ENCODE peak calls at places on chromosomes 16 and 17, in nine cellular contexts. L is uterus, A is foreskin fibroblast, E is Calu3, Q is neural crest cell, C is cardiac fibroblast, O is mesothelial cell of epicardium, X is gastrocnemius medialis, H is IMR-90. Z is an unnamed sample.
A peak's percentile ranks its signal among the peaks of the same experiment; 100 is the strongest.

GRCh38 chr17:74305865-74306654 is 20.0 kb upstream of the KIF19 start:
- DNase-seq in H (no peak), E (no peak), C (no peak), L (no peak), X (no peak), O (no peak), Q (no peak), A (no peak), Z (no peak)

GRCh38 chr16:22270525-22270924 is 26.7 kb upstream of the POLR3E start:
- DNase-seq in A (no peak), L (no peak), E (no peak), X (no peak), O (no peak), C (no peak), Q (no peak), H (no peak), Z (no peak)

GRCh38 chr17:80527016-80527645 is 17.5 kb upstream of the RPTOR start:
- DNase-seq in X (no peak), A (no peak), C (no peak), O (no peak), Q (no peak), L (no peak), E (no peak), H (peak; percentile 62), Z (no peak)

GRCh38 chr17:19574956-19575355 is 41.3 kb downstream of the SLC47A1 start:
- DNase-seq in Q (no peak), H (no peak), A (no peak), L (no peak), C (no peak), X (no peak), E (no peak), O (no peak), Z (no peak)

GRCh38 chr17:13337864-13338371 is 263.8 kb downstream of the HS3ST3A1 start:
- DNase-seq in A (peak; percentile 60), L (no peak), O (no peak), X (no peak), H (peak; percentile 78), C (peak; percentile 78), Q (peak; percentile 36), E (peak; percentile 1), Z (peak; percentile 35)

GRCh38 chr17:59872351-59872750 is 20.4 kb downstream of the TUBD1 start:
- DNase-seq in E (no peak), A (no peak), O (no peak), H (no peak), X (no peak), Q (no peak), C (no peak), L (no peak), Z (no peak)

GRCh38 chr17:52147872-52148271 is 10.6 kb downstream of the CA10 start:
- DNase-seq in O (no peak), E (no peak), H (no peak), C (no peak), X (no peak), A (no peak), Q (no peak), L (no peak), Z (no peak)

GRCh38 chr16:4344659-4345438 is 6.3 kb downstream of the PAM16 start:
- DNase-seq in E (no peak), O (no peak), Q (no peak), H (peak; percentile 10), C (peak; percentile 22), L (no peak), A (no peak), X (no peak), Z (peak; percentile 72)

GRCh38 chr17:64252831-64253230 is 10.2 kb downstream of the TEX2 start:
- DNase-seq in L (no peak), H (peak; percentile 30), A (no peak), O (no peak), Q (no peak), C (no peak), X (no peak), E (no peak), Z (peak; percentile 18)

GRCh38 chr17:19718613-19719364 is 2.4 kb upstream of the SLC47A2 start:
- DNase-seq in A (no peak), O (no peak), Q (no peak), E (no peak), C (no peak), X (no peak), H (no peak), L (no peak), Z (no peak)

GRCh38 chr17:63631626-63632025 is 9.4 kb downstream of the MAP3K3 start:
- DNase-seq in Q (no peak), L (no peak), A (no peak), H (no peak), O (no peak), X (no peak), E (no peak), C (no peak), Z (no peak)

GRCh38 chr16:83826146-83826913 is 18.6 kb downstream of the HSBP1 start:
- DNase-seq in H (peak; percentile 78), C (peak; percentile 83), E (peak; percentile 92), A (peak; percentile 65), Q (peak; percentile 91), O (peak; percentile 66), X (peak; percentile 82), L (peak; percentile 84), Z (peak; percentile 80)

DNA sequence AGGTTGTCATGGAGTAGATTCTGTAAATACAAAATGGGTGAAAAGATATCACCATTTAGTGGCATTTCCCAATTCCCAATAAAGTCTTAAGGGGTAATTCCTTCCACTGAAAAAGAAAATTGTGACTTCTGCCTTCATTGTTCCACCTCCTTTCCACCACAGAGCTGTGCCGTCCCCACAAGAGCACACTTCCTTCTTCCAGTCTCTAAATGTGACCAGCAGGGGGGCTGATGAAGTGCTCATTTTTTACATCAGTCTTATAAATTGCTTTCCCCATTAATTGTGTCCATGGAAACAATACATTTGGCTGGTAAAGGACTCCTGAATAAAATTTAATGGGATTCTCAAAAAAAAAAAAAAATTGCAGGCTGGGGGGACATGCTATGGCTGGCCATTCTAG is 260.8 kb upstream of the PSMD7 start:
- DNase-seq in O (no peak), L (no peak), E (peak; percentile 22), Q (no peak), H (peak; percentile 2), X (no peak), C (peak; percentile 1), A (no peak), Z (peak; percentile 2)
- TF ChIP-seq CTCF in O (no peak), L (no peak), E (peak; percentile 37), Q (peak; percentile 61), H (peak; percentile 8), X (no peak), C (peak; percentile 24), A (peak; percentile 21), Z (no peak)

GRCh38 chr16:69093974-69094373 is 11.5 kb upstream of the HAS3 start:
- DNase-seq in H (no peak), Q (no peak), A (no peak), C (no peak), L (no peak), E (no peak), X (no peak), O (no peak), Z (no peak)

GRCh38 chr16:69087161-69087581 is 18.3 kb upstream of the HAS3 start:
- DNase-seq in A (no peak), Q (no peak), E (no peak), X (no peak), H (no peak), O (no peak), L (no peak), C (no peak), Z (no peak)

GRCh38 chr16:69088684-69089083 is 16.8 kb upstream of the HAS3 start:
- DNase-seq in L (no peak), X (no peak), A (no peak), Q (no peak), O (no peak), H (no peak), E (no peak), C (no peak), Z (no peak)

GRCh38 chr16:69085032-69085695 is 20.3 kb upstream of the HAS3 start:
- DNase-seq in O (no peak), L (no peak), A (no peak), Q (no peak), X (no peak), H (no peak), E (no peak), C (no peak), Z (no peak)

GRCh38 chr16:69089091-69089912 is 16.2 kb upstream of the HAS3 start:
- DNase-seq in O (no peak), X (no peak), L (no peak), E (peak; percentile 70), A (no peak), C (no peak), Q (no peak), H (peak; percentile 53), Z (peak; percentile 80)
- TF ChIP-seq CTCF in O (no peak), X (no peak), L (no peak), E (no peak), A (no peak), C (no peak), Q (no peak), H (no peak), Z (no peak)

GRCh38 chr17:78689029-78689428 is 93.0 kb downstream of the CYTH1 start:
- DNase-seq in L (no peak), Q (no peak), A (no peak), H (no peak), E (no peak), C (no peak), O (no peak), X (no peak), Z (no peak)
- TF ChIP-seq CTCF in L (no peak), Q (peak; percentile 20), A (no peak), H (no peak), E (no peak), C (no peak), O (no peak), X (no peak), Z (no peak)

GRCh38 chr16:87584975-87585374 is 17.3 kb upstream of the JPH3 start:
- DNase-seq in Q (no peak), O (no peak), X (no peak), E (no peak), L (no peak), A (no peak), C (no peak), H (no peak), Z (no peak)

GRCh38 chr16:87587636-87588035 is 14.7 kb upstream of the JPH3 start:
- DNase-seq in E (no peak), C (no peak), Q (no peak), H (no peak), X (no peak), L (no peak), A (no peak), O (no peak), Z (no peak)

GRCh38 chr16:87584271-87584670 is 18.0 kb upstream of the JPH3 start:
- DNase-seq in L (no peak), Q (no peak), A (peak; percentile 22), X (no peak), E (no peak), H (peak; percentile 80), C (peak; percentile 30), O (no peak), Z (no peak)

GRCh38 chr16:87585452-87586200 is 16.7 kb upstream of the JPH3 start:
- DNase-seq in E (no peak), L (no peak), O (no peak), C (no peak), Q (no peak), A (no peak), H (no peak), X (no peak), Z (no peak)

GRCh38 chr16:87586201-87586782 is 16.0 kb upstream of the JPH3 start:
- DNase-seq in A (no peak), Q (no peak), X (no peak), H (peak; percentile 10), C (peak; percentile 67), E (no peak), L (no peak), O (no peak), Z (peak; percentile 24)
- TF ChIP-seq CTCF in A (no peak), Q (no peak), X (no peak), H (no peak), C (no peak), E (no peak), L (no peak), O (no peak), Z (no peak)

Z was measured in adrenal gland.